ENCODE peak calls at places on chromosomes 5 and 9, in eight cellular contexts. U is Jurkat, Clone E6-1; T is GM04504; H is T follicular helper cell; O is GM03348; Z is EH; I is NCI-H1694 treated with DMSO at 0.1 percent for 48 hours; X is ureter. F is an unnamed sample.

GRCh38 chr9:131733601-131734061 is 6.2 kb downstream of the RAPGEF1 start:
- DNase-seq in I (peak), Z (peak), H (no peak), O (peak), U (peak), T (peak), X (no peak), F (peak)

GRCh38 chr9:84691634-84692033 is 22.1 kb downstream of the NTRK2 start:
- DNase-seq in X (no peak), O (no peak), Z (no peak), U (no peak), H (no peak), I (no peak), T (no peak), F (no peak)

GRCh38 chr9:72894342-72894741 is 58.5 kb downstream of the ALDH1A1 start:
- DNase-seq in X (no peak), O (peak), U (no peak), H (no peak), Z (peak), T (peak), I (no peak), F (peak)

GRCh38 chr5:162227075-162227474 is 159.5 kb downstream of the GABRG2 start:
- DNase-seq in T (no peak), I (peak), O (no peak), X (no peak), U (no peak), Z (no peak), H (no peak), F (no peak)

GRCh38 chr5:159207222-159207615 is 2.1 kb downstream of the RNF145 start:
- DNase-seq in Z (no peak), H (no peak), T (no peak), I (no peak), U (no peak), X (no peak), O (no peak), F (no peak)

GRCh38 chr5:170411100-170411499 is 21.9 kb upstream of the KCNMB1 start:
- DNase-seq in T (no peak), H (no peak), O (no peak), U (no peak), Z (no peak), I (no peak), X (no peak), F (no peak)

GRCh38 chr9:71245651-71246050 is 124.2 kb upstream of the TRPM3 start:
- DNase-seq in X (no peak), H (no peak), Z (no peak), U (no peak), O (no peak), I (no peak), T (no peak), F (no peak)

GRCh38 chr9:105908069-105908468 is 213.7 kb downstream of the TMEM38B start:
- DNase-seq in Z (no peak), I (no peak), X (no peak), U (no peak), O (no peak), T (no peak), H (no peak), F (no peak)

GRCh38 chr9:25857167-25857566 is 178.9 kb upstream of the TUSC1 start:
- DNase-seq in X (no peak), I (no peak), T (no peak), Z (peak), O (peak), H (no peak), U (peak), F (peak)

GRCh38 chr9:68817079-68817875 is 112.2 kb downstream of the PIP5K1B start:
- DNase-seq in T (no peak), U (no peak), X (no peak), O (no peak), H (no peak), Z (no peak), I (no peak), F (no peak)

GRCh38 chr9:79742145-79742820 is 170.5 kb downstream of the TLE4 start:
- DNase-seq in H (no peak), I (no peak), T (no peak), Z (no peak), O (no peak), X (no peak), U (no peak), F (no peak)

GRCh38 chr9:89604463-89605180 is at the start of gene GADD45G:
- DNase-seq in Z (peak), U (peak), O (peak), X (peak), I (peak), H (peak), T (no peak), F (peak)

GRCh38 chr5:168317521-168318147 is 26.2 kb downstream of the WWC1 start:
- DNase-seq in H (no peak), X (no peak), I (no peak), O (peak), U (no peak), T (peak), Z (peak), F (peak)

GRCh38 chr5:93378073-93378472 is 202.9 kb downstream of the NR2F1-AS1 start:
- DNase-seq in O (no peak), Z (peak), H (no peak), X (no peak), T (peak), U (no peak), I (no peak), F (peak)

GRCh38 chr5:76270214-76270613 is 132.9 kb upstream of the IQGAP2 start:
- DNase-seq in T (no peak), O (no peak), U (no peak), Z (no peak), H (no peak), X (no peak), I (no peak), F (no peak)

GRCh38 chr9:16262467-16263261 is 607.8 kb downstream of the BNC2 start:
- DNase-seq in U (no peak), Z (peak), O (no peak), I (peak), X (no peak), T (no peak), H (no peak), F (peak)

GRCh38 chr9:4904322-4905134 is 80.5 kb upstream of the JAK2 start:
- DNase-seq in X (no peak), T (no peak), O (peak), Z (peak), I (no peak), H (no peak), U (no peak), F (peak)

GRCh38 chr9:78692871-78693270 is 395.9 kb downstream of the PSAT1 start:
- DNase-seq in U (no peak), O (peak), H (no peak), T (no peak), X (no peak), Z (peak), I (no peak), F (peak)

GRCh38 chr9:117293199-117294114 is 121.4 kb downstream of the ASTN2 start:
- DNase-seq in Z (no peak), I (no peak), U (no peak), X (no peak), O (no peak), H (no peak), T (no peak), F (no peak)

GRCh38 chr5:35852084-35852734 is 4.5 kb upstream of the IL7R start:
- DNase-seq in O (no peak), T (no peak), I (no peak), Z (no peak), X (no peak), H (peak), U (no peak), F (peak)

GRCh38 chr5:153099328-153099727 is 391.1 kb upstream of the GRIA1 start:
- DNase-seq in T (no peak), H (no peak), U (no peak), I (no peak), Z (no peak), O (no peak), X (no peak), F (no peak)

F was measured in EL.